ENCODE peak calls at places on chromosomes 1 and 21, in six cellular contexts. X is stomach, Z is heart left ventricle, G is thoracic aorta, Y is tibial nerve, R is lower lobe of right lung. K is an unnamed sample.
A peak's percentile ranks its signal among the peaks of the same experiment; 100 is the strongest.

GRCh38 chr1:210362526-210362925 is 33.8 kb downstream of the HHAT start:
- DNase-seq in X (no peak), Z (peak; percentile 35), G (no peak), Y (peak; percentile 11), R (no peak), K (no peak)

GRCh38 chr21:42153046-42153685 is 65.8 kb upstream of the ABCG1 start:
- DNase-seq in X (no peak), Z (no peak), G (no peak), Y (no peak), R (no peak), K (no peak)

GRCh38 chr1:161910516-161911077 is 113.1 kb downstream of the OLFML2B start:
- DNase-seq in X (no peak), Z (no peak), G (no peak), Y (no peak), R (no peak), K (no peak)

GRCh38 chr1:38500352-38500751 is 359.2 kb downstream of the RRAGC start:
- DNase-seq in X (no peak), Z (no peak), G (no peak), Y (no peak), R (no peak), K (peak; percentile 26)

GRCh38 chr1:183735069-183735860 is 69.7 kb upstream of the RGL1 start:
- DNase-seq in X (no peak), Z (no peak), G (no peak), Y (no peak), R (no peak), K (no peak)

GRCh38 chr1:208237241-208237640 is 6.9 kb downstream of the PLXNA2 start:
- DNase-seq in X (no peak), Z (no peak), G (no peak), Y (no peak), R (no peak), K (no peak)

GRCh38 chr1:40049745-40050144 is 9.2 kb downstream of the CAP1 start:
- DNase-seq in X (no peak), Z (no peak), G (no peak), Y (no peak), R (no peak), K (no peak)

GRCh38 chr1:234239936-234240335 is 133.3 kb upstream of the COA6 start:
- DNase-seq in X (no peak), Z (no peak), G (no peak), Y (no peak), R (no peak), K (no peak)

GRCh38 chr1:97247196-97247595 is 525.6 kb downstream of the PTBP2 start:
- DNase-seq in X (no peak), Z (no peak), G (no peak), Y (no peak), R (no peak), K (no peak)

GRCh38 chr1:232806071-232806510 is 875 bp downstream of the MAP10 start:
- DNase-seq in X (no peak), Z (no peak), G (no peak), Y (no peak), R (no peak), K (peak; percentile 3)

GRCh38 chr1:111480682-111481081 is 6.9 kb downstream of the C1orf162 start:
- DNase-seq in X (no peak), Z (no peak), G (no peak), Y (no peak), R (no peak), K (no peak)

GRCh38 chr1:39408641-39409054 is 82.8 kb upstream of the BMP8A start:
- DNase-seq in X (peak; percentile 93), Z (peak; percentile 97), G (peak; percentile 85), Y (peak; percentile 89), R (peak; percentile 96), K (peak; percentile 98)

GRCh38 chr21:32096411-32096810 is 182.4 kb downstream of the MIS18A start:
- DNase-seq in X (no peak), Z (no peak), G (no peak), Y (no peak), R (no peak), K (peak; percentile 77)

GRCh38 chr1:153626929-153627796 is at the start of gene S100A13:
- DNase-seq in X (peak; percentile 69), Z (peak; percentile 82), G (peak; percentile 30), Y (peak; percentile 68), R (peak; percentile 82), K (peak; percentile 96)

GRCh38 chr1:100353073-100353801 is 931 bp downstream of the CDC14A start:
- DNase-seq in X (peak; percentile 35), Z (peak; percentile 50), G (no peak), Y (no peak), R (peak; percentile 58), K (peak; percentile 59)

GRCh38 chr1:172903581-172904220 is 147.0 kb downstream of the TNFSF18 start:
- DNase-seq in X (no peak), Z (no peak), G (no peak), Y (no peak), R (no peak), K (no peak)

GRCh38 chr1:172902200-172902599 is 148.5 kb downstream of the TNFSF18 start:
- DNase-seq in X (no peak), Z (no peak), G (no peak), Y (no peak), R (no peak), K (no peak)

GRCh38 chr1:172900359-172900997 is 150.3 kb downstream of the TNFSF18 start:
- DNase-seq in X (no peak), Z (no peak), G (no peak), Y (no peak), R (no peak), K (no peak)

GRCh38 chr1:172905452-172905851 is 145.3 kb downstream of the TNFSF18 start:
- DNase-seq in X (no peak), Z (no peak), G (no peak), Y (no peak), R (no peak), K (no peak)

DNA sequence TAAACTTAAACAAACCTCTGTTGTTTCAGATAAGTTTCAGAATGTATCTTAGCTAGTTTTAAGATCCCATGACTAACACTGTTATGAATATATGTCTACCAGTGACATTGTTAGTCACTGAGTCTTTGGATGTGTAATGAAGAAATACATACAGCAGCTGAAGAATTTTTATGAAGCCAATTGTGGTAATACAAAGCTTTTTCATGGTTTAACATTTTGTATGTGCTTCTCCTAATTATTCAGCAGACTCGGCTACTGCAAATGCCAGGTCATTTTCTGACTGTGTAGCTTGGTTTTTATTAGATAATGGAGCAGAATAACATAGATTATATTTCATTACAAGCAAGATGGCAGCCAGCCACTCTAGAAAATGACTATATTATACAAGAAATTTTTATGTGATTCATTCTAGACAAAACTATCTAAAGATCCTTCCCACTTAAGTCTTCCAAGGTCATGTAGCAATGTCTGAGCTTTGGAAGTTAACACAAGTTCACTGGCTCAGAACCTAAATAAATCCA is 147.8 kb downstream of the TNFSF18 start:
- DNase-seq in X (no peak), Z (no peak), G (no peak), Y (no peak), R (no peak), K (no peak)
- H3K27ac ChIP-seq in X (no peak overlapping the region), Z (no peak overlapping the region), G (no peak overlapping the region), Y (no peak overlapping the region), R (no peak overlapping the region), K (peak overlapping the region; percentile 20)

GRCh38 chr1:155131285-155131684 is 3.6 kb downstream of the EFNA1 start:
- DNase-seq in X (peak; percentile 78), Z (no peak), G (no peak), Y (no peak), R (peak; percentile 58), K (no peak)
- H3K4me1 ChIP-seq in X (peaks cover 91% of the 10 kb centered on the region), Z (peaks cover 47% of the 10 kb centered on the region), G (peaks cover 49% of the 10 kb centered on the region), Y (peaks cover 19% of the 10 kb centered on the region), R (peaks cover 70% of the 10 kb centered on the region), K (peaks cover 26% of the 10 kb centered on the region)

GRCh38 chr1:10934150-10934818 is 78.2 kb upstream of the TARDBP start:
- DNase-seq in X (no peak), Z (no peak), G (no peak), Y (no peak), R (no peak), K (no peak)
- H3K27me3 ChIP-seq in X (peaks cover 15% of the 10 kb centered on the region), Z (no peaks in the 10 kb centered on the region), G (no peaks in the 10 kb centered on the region), Y (no peaks in the 10 kb centered on the region), R (no peaks in the 10 kb centered on the region), K (peaks cover 21% of the 10 kb centered on the region)

GRCh38 chr1:158094571-158094970 is 86.1 kb upstream of the CD1D start:
- DNase-seq in X (no peak), Z (no peak), G (no peak), Y (no peak), R (no peak), K (no peak)

GRCh38 chr1:158098256-158098655 is 82.4 kb upstream of the CD1D start:
- DNase-seq in X (no peak), Z (no peak), G (no peak), Y (no peak), R (no peak), K (no peak)

GRCh38 chr1:158100498-158100897 is 80.2 kb upstream of the CD1D start:
- DNase-seq in X (no peak), Z (no peak), G (no peak), Y (no peak), R (no peak), K (no peak)

GRCh38 chr1:158093376-158093775 is 87.3 kb upstream of the CD1D start:
- DNase-seq in X (no peak), Z (no peak), G (no peak), Y (no peak), R (no peak), K (no peak)

GRCh38 chr1:158095737-158096335 is 84.9 kb upstream of the CD1D start:
- DNase-seq in X (no peak), Z (no peak), G (no peak), Y (peak; percentile 29), R (no peak), K (peak; percentile 14)
- H3K27ac ChIP-seq in X (no peak overlapping the region), Z (no peak overlapping the region), G (no peak overlapping the region), Y (no peak overlapping the region), R (no peak overlapping the region), K (no peak overlapping the region)

DNA sequence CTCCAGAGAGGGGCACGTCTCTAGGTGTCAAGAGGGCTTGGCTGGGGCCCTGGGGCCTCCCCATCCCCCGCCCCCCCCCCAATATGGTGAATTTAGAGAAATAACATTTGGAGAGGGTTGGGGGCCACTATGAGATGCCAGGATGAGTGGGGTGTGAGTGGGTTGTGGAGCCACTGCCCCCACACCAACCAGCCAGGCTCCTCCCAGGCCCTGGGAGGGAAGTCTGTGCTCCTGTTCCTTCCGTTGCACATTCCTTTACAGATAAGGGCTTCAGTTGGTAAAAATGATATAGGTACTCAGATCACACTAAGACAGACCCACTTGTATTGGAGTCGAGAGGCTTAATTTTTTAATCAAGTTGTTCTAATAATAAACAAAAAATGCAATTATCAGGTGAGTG is 585 bp upstream of the PLEKHA6 start:
- DNase-seq in X (no peak), Z (no peak), G (no peak), Y (no peak), R (no peak), K (no peak)
- H3K4me1 ChIP-seq in X (peaks cover 51% of the 10 kb centered on the region), Z (peaks cover 10% of the 10 kb centered on the region), G (peaks cover 11% of the 10 kb centered on the region), Y (peaks cover 6% of the 10 kb centered on the region), R (peaks cover 18% of the 10 kb centered on the region), K (peaks cover 31% of the 10 kb centered on the region)

K was measured in SJCRH30.